ENCODE peak calls at places on chromosomes 4 and X, in four cellular contexts. J is stimulated activated CD4-positive, alpha-beta T cell treated with anti-CD3 and anti-CD28 coated beads, Interleukin-12 subunit alpha, Interleukin-12 subunit beta, amount 100 ng/mL, for 48 hours; B is type B pancreatic cell; M is GM23338. V is an unnamed sample.

GRCh38 chr4:183468210-183469095 is 24.0 kb downstream of the CDKN2AIP start:
- DNase-seq in J (no peak), B (no peak), M (no peak), V (no peak)

GRCh38 chr4:75708218-75708691 is 16.1 kb upstream of the USO1 start:
- DNase-seq in B (peak), M (peak), J (peak), V (peak)

GRCh38 chr4:34720563-34720962 is 1523.8 kb downstream of the ARAP2 start:
- DNase-seq in J (no peak), B (no peak), M (peak), V (peak)

GRCh38 chr4:79083406-79084010 is 144.3 kb upstream of the PAQR3 start:
- DNase-seq in B (no peak), M (peak), J (no peak), V (no peak)

GRCh38 chr4:129145222-129145730 is 49.3 kb downstream of the C4orf33 start:
- DNase-seq in M (no peak), J (no peak), B (no peak), V (no peak)

GRCh38 chrX:27565992-27566391 is 24.2 kb upstream of the DCAF8L2 start:
- DNase-seq in J (no peak), B (no peak), M (peak), V (peak)

GRCh38 chr4:150219841-150220240 is 141.6 kb downstream of the DCLK2 start:
- DNase-seq in B (no peak), M (no peak), J (no peak), V (no peak)

GRCh38 chr4:150078996-150079581 is 844 bp downstream of the DCLK2 start:
- DNase-seq in M (peak), B (peak), J (no peak), V (peak)

GRCh38 chr4:70721747-70722146 is at the start of gene RUFY3:
- DNase-seq in J (no peak), M (peak), B (no peak), V (peak)

GRCh38 chrX:81202413-81202794 is 502 bp downstream of the SH3BGRL start:
- DNase-seq in M (no peak), J (no peak), B (no peak), V (peak)

GRCh38 chr4:121711263-121712000 is 14.7 kb upstream of the ANXA5 start:
- DNase-seq in M (peak), B (peak), J (no peak), V (peak)

GRCh38 chr4:40856836-40857362 is 107.1 kb downstream of the NSUN7 start:
- DNase-seq in J (peak), M (peak), B (peak), V (peak)

GRCh38 chr4:166501941-166502382 is 628.9 kb downstream of the TLL1 start:
- DNase-seq in M (peak), B (no peak), J (no peak), V (peak)

GRCh38 chr4:69576251-69576877 is 63.1 kb downstream of the UGT2A2 start:
- DNase-seq in J (no peak), B (no peak), M (no peak), V (no peak)

GRCh38 chr4:86441175-86441960 is 81.5 kb upstream of the MAPK10 start:
- DNase-seq in M (peak), B (no peak), J (no peak), V (no peak)